ENCODE peak calls at places on chromosome 6, in five cellular contexts. M is type B pancreatic cell, Q is H54, R is fibroblast of mammary gland, Z is AG08396. L is an unnamed sample.

GRCh38 chr6:140388141-140388802 is 1013.8 kb upstream of the CITED2 start:
- DNase-seq in M (no peak), Q (no peak), R (peak), Z (no peak), L (no peak)

GRCh38 chr6:84224251-84224650 is 3.2 kb downstream of the CEP162 start:
- DNase-seq in M (no peak), Q (no peak), R (no peak), Z (no peak), L (peak)

GRCh38 chr6:11426571-11426970 is 111.0 kb upstream of the TMEM170B start:
- DNase-seq in M (no peak), Q (no peak), R (peak), Z (no peak), L (no peak)

GRCh38 chr6:44052419-44053011 is 74.7 kb downstream of the MRPL14 start:
- DNase-seq in M (no peak), Q (no peak), R (peak), Z (peak), L (no peak)

GRCh38 chr6:158793432-158793831 is 25.7 kb downstream of the EZR start:
- DNase-seq in M (no peak), Q (peak), R (peak), Z (peak), L (peak)

GRCh38 chr6:87858440-87858839 is 156.4 kb upstream of the AKIRIN2 start:
- DNase-seq in M (no peak), Q (no peak), R (no peak), Z (no peak), L (no peak)

GRCh38 chr6:166825553-166826145 is 130.7 kb downstream of the RNASET2 start:
- DNase-seq in M (no peak), Q (no peak), R (peak), Z (no peak), L (no peak)

GRCh38 chr6:36227379-36228344 is 31.1 kb downstream of the BRPF3 start:
- DNase-seq in M (no peak), Q (no peak), R (no peak), Z (no peak), L (no peak)

GRCh38 chr6:108766886-108767285 is 81.3 kb upstream of the ARMC2 start:
- DNase-seq in M (peak), Q (no peak), R (no peak), Z (no peak), L (no peak)

GRCh38 chr6:170437719-170438401 is 115.2 kb downstream of the PSMB1 start:
- DNase-seq in M (peak), Q (peak), R (peak), Z (no peak), L (no peak)

GRCh38 chr6:137845460-137845859 is 21.6 kb upstream of the TNFAIP3 start:
- DNase-seq in M (no peak), Q (no peak), R (no peak), Z (no peak), L (no peak)

GRCh38 chr6:90610671-90611542 is 24.0 kb upstream of the MAP3K7 start:
- DNase-seq in M (peak), Q (no peak), R (no peak), Z (peak), L (no peak)

GRCh38 chr6:152529364-152529763 is 107.8 kb downstream of the SYNE1 start:
- DNase-seq in M (no peak), Q (no peak), R (peak), Z (peak), L (no peak)

GRCh38 chr6:170102582-170103481 is 188.0 kb downstream of the DLL1 start:
- DNase-seq in M (peak), Q (no peak), R (no peak), Z (no peak), L (no peak)

GRCh38 chr6:107976267-107976783 is 18.3 kb upstream of the SEC63 start:
- DNase-seq in M (no peak), Q (no peak), R (no peak), Z (no peak), L (no peak)

GRCh38 chr6:5619249-5619648 is 357.9 kb downstream of the FARS2 start:
- DNase-seq in M (no peak), Q (no peak), R (no peak), Z (no peak), L (no peak)

GRCh38 chr6:166692723-166693302 is 65.8 kb upstream of the RPS6KA2 start:
- DNase-seq in M (no peak), Q (no peak), R (no peak), Z (no peak), L (no peak)